ENCODE peak calls at places on chromosome 11, in eight cellular contexts. K, R, Q, C, B, N, P and Z are unnamed samples.

GRCh38 chr11:116114198-116114651 is 610.0 kb upstream of the CADM1 start:
- DNase-seq in K (no peak), R (no peak), Q (no peak), C (no peak), B (no peak), N (no peak), P (no peak), Z (no peak)

GRCh38 chr11:79168530-79169110 is 272.2 kb downstream of the TENM4 start:
- DNase-seq in K (no peak), R (no peak), Q (no peak), C (no peak), B (no peak), N (no peak), P (peak; percentile 83), Z (peak; percentile 54)

GRCh38 chr11:96257972-96258951 is 84.7 kb downstream of the MAML2 start:
- DNase-seq in K (no peak), R (no peak), Q (no peak), C (peak; percentile 26), B (no peak), N (no peak), P (no peak), Z (no peak)

GRCh38 chr11:127996825-127997224 is 590.5 kb downstream of the ETS1 start:
- DNase-seq in K (no peak), R (no peak), Q (no peak), C (no peak), B (no peak), N (no peak), P (no peak), Z (no peak)

GRCh38 chr11:18379201-18379600 is 15.2 kb upstream of the LDHA start:
- DNase-seq in K (no peak), R (no peak), Q (no peak), C (no peak), B (no peak), N (no peak), P (no peak), Z (no peak)

GRCh38 chr11:119496453-119496852 is 73.5 kb upstream of the THY1 start:
- DNase-seq in K (no peak), R (no peak), Q (no peak), C (no peak), B (no peak), N (no peak), P (no peak), Z (no peak)

GRCh38 chr11:38824573-38824972 is 2226.5 kb upstream of the RAG2 start:
- DNase-seq in K (no peak), R (peak; percentile 47), Q (no peak), C (no peak), B (peak; percentile 9), N (peak; percentile 9), P (peak; percentile 18), Z (no peak)

GRCh38 chr11:89275966-89276365 is 98.3 kb downstream of the TYR start:
- DNase-seq in K (no peak), R (no peak), Q (no peak), C (no peak), B (no peak), N (no peak), P (no peak), Z (no peak)

GRCh38 chr11:73217131-73217809 is 811 bp upstream of the P2RY2 start:
- DNase-seq in K (no peak), R (peak; percentile 30), Q (peak; percentile 91), C (no peak), B (no peak), N (no peak), P (no peak), Z (no peak)

GRCh38 chr11:44954051-44954906 is 3.6 kb upstream of the TP53I11 start:
- DNase-seq in K (no peak), R (no peak), Q (no peak), C (no peak), B (no peak), N (no peak), P (no peak), Z (no peak)

GRCh38 chr11:14237333-14237988 is 121.5 kb downstream of the RRAS2 start:
- DNase-seq in K (no peak), R (no peak), Q (no peak), C (no peak), B (no peak), N (no peak), P (no peak), Z (no peak)

GRCh38 chr11:63569570-63569969 is 6.4 kb upstream of the PLAAT2 start:
- DNase-seq in K (no peak), R (no peak), Q (no peak), C (no peak), B (no peak), N (no peak), P (no peak), Z (no peak)

GRCh38 chr11:72144807-72145565 is 9.5 kb downstream of the FOLR3 start:
- DNase-seq in K (no peak), R (no peak), Q (no peak), C (no peak), B (no peak), N (no peak), P (peak; percentile 88), Z (peak; percentile 34)

GRCh38 chr11:47348859-47349258 is 3.6 kb downstream of the MYBPC3 start:
- DNase-seq in K (no peak), R (peak; percentile 42), Q (no peak), C (no peak), B (no peak), N (no peak), P (no peak), Z (peak; percentile 22)

GRCh38 chr11:4118107-4118506 is 23.5 kb downstream of the RRM1 start:
- DNase-seq in K (no peak), R (no peak), Q (no peak), C (no peak), B (no peak), N (no peak), P (no peak), Z (no peak)

GRCh38 chr11:6319001-6319878 is 1.1 kb downstream of the CAVIN3 start:
- DNase-seq in K (peak; percentile 79), R (peak; percentile 66), Q (peak; percentile 26), C (no peak), B (peak; percentile 47), N (peak; percentile 76), P (peak; percentile 36), Z (no peak)

GRCh38 chr11:122869622-122870021 is 12.9 kb upstream of the JHY start:
- DNase-seq in K (no peak), R (no peak), Q (no peak), C (no peak), B (no peak), N (no peak), P (peak; percentile 41), Z (no peak)

DNA sequence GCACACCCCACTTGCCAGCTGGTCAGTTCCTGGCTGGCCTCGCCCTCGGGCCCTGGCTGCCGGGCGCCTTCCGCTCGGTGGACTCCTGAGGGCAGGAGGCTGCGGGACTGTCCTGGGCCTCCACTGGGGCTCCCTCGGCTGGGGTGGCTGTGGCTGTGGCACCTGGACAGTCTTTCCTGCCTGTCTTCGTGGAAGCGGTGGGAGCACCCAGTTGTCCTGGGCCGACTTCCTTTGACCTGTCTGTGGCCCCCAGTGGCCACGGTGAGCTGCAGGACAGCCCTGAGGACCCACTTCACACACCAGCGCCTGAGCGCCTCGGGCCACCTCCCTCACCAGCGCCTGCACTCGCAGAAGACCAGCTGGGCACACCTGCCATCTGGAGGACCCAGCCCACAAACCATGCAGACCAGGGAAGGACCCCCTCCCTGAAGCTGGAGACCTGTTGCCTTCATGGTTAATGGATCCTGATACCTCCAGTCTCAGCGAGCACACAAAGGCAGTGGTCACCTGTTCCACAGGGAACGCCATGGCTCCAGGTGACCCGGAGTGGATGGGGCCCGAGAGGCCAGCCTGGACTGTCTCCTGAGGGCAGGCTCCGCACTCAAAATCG is 1.7 kb upstream of the EPS8L2 start:
- DNase-seq in K (peak; percentile 78), R (no peak), Q (peak; percentile 11), C (no peak), B (no peak), N (no peak), P (no peak), Z (no peak)
- H3K27ac ChIP-seq in K (peak overlapping the region; percentile 89), R (no peak overlapping the region), Q (no peak overlapping the region), C (no peak overlapping the region), B (peak overlapping the region; percentile 99), N (no peak overlapping the region), P (no peak overlapping the region), Z (peak overlapping the region; percentile 97)

GRCh38 chr11:68825603-68826002 is 16.1 kb downstream of the CPT1A start:
- DNase-seq in K (peak; percentile 76), R (peak; percentile 46), Q (no peak), C (peak; percentile 57), B (peak; percentile 49), N (peak; percentile 34), P (no peak), Z (no peak)

GRCh38 chr11:68819362-68819761 is 22.4 kb downstream of the CPT1A start:
- DNase-seq in K (no peak), R (no peak), Q (no peak), C (no peak), B (no peak), N (no peak), P (no peak), Z (no peak)

GRCh38 chr11:68822546-68822945 is 19.2 kb downstream of the CPT1A start:
- DNase-seq in K (no peak), R (no peak), Q (no peak), C (no peak), B (no peak), N (no peak), P (no peak), Z (no peak)

GRCh38 chr11:68818181-68818580 is 23.5 kb downstream of the CPT1A start:
- DNase-seq in K (no peak), R (no peak), Q (no peak), C (no peak), B (no peak), N (no peak), P (peak; percentile 61), Z (peak; percentile 23)

GRCh38 chr11:68821670-68822069 is 20.0 kb downstream of the CPT1A start:
- DNase-seq in K (no peak), R (peak; percentile 34), Q (no peak), C (no peak), B (no peak), N (no peak), P (no peak), Z (no peak)
- TF ChIP-seq CTCF in K (no peak), R (peak; percentile 39), Q (no peak), C (no peak), B (no peak), N (peak; percentile 8), P (no peak), Z (no peak)

GRCh38 chr11:133951484-133952198 is 5.1 kb downstream of the IGSF9B start:
- DNase-seq in K (no peak), R (peak; percentile 74), Q (no peak), C (no peak), B (no peak), N (no peak), P (no peak), Z (peak; percentile 49)
- H3K27ac ChIP-seq in K (no peak overlapping the region), R (peak overlapping the region; percentile 85), Q (peak overlapping the region; percentile 84), C (no peak overlapping the region), B (no peak overlapping the region), N (no peak overlapping the region), P (no peak overlapping the region), Z (no peak overlapping the region)

DNA sequence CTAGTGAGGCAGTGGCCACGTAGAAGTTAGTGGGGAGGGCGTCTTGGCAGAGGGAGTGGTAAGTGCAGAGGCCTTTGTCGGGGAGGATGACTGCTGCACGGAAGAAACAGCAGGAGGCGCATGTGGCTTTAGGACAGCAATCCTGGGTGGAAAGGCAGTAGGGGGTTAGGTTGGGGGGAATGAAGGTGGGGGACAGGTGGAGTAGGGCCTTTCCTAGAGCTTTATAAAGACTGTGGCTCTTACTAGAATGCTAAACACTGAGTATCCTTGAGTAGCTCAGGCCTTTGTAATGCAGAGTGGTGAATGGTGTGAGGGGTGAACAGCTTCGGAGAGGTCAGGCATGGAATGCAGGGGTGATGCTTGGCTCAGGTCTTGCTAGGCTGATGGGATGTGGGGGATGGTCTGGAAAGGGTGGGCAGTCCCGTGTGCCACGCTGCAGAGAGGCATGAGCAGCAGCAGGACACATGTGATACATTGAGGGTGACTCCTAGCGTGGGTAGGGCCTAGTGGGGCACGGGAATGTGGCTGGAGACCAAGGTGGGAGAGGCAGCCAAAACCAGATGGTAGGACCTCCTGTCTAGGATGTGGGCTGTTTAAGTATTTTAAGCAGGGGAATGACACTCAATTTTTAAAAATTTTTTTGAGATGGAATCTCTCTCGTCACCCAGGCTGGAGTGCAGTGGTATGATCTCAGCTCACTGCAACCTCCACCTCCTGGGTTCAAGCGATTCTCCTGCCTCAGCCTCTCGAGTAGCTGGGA is 19.2 kb downstream of the AP2A2 start:
- DNase-seq in K (peak; percentile 19), R (peak; percentile 97), Q (no peak), C (no peak), B (no peak), N (peak; percentile 27), P (no peak), Z (no peak)
- TF ChIP-seq CTCF in K (no peak), R (peak; percentile 43), Q (no peak), C (no peak), B (peak; percentile 18), N (peak; percentile 32), P (no peak), Z (no peak)